ENCODE peak calls at places on chromosomes 3 and 15, in eight cellular contexts. U is left ventricle myocardium inferior, M is astrocyte, L is uterus, F is lower lobe of right lung, W is mammary epithelial cell, D is adrenal gland, K is left lung. R is an unnamed sample. For H3K36me3, the result is how much of the 10 kb centered on the place peaks cover.

GRCh38 chr3:128875556-128876120 is 3.8 kb upstream of the ACAD9 start:
- DNase-seq in F (peak), L (no peak), W (no peak), K (peak), M (no peak), D (peak), U (peak), R (no peak)

GRCh38 chr3:10178892-10179291 is 14.2 kb downstream of the IRAK2 start:
- DNase-seq in W (no peak), L (no peak), U (no peak), K (no peak), F (no peak), D (no peak), M (no peak), R (no peak)

GRCh38 chr15:52295421-52295991 is at the start of gene MYO5C:
- DNase-seq in U (peak), F (peak), K (peak), D (peak), W (peak), L (peak), M (peak), R (peak)

GRCh38 chr3:9041626-9042025 is 78.4 kb upstream of the RAD18 start:
- DNase-seq in F (no peak), W (peak), M (no peak), D (no peak), U (no peak), K (no peak), L (no peak), R (no peak)

GRCh38 chr15:63049747-63050439 is 7.3 kb downstream of the TPM1 start:
- DNase-seq in K (no peak), W (no peak), F (no peak), M (no peak), U (no peak), D (no peak), L (no peak), R (no peak)

GRCh38 chr3:18765672-18766071 is 340.5 kb upstream of the SATB1 start:
- DNase-seq in M (no peak), K (no peak), F (no peak), U (no peak), W (no peak), D (no peak), L (no peak), R (no peak)

GRCh38 chr3:194208701-194209100 is 72.8 kb downstream of the HES1 start:
- DNase-seq in L (no peak), D (no peak), W (no peak), F (no peak), K (no peak), M (no peak), U (no peak), R (no peak)

GRCh38 chr3:127544151-127544805 is 46.3 kb downstream of the TPRA1 start:
- DNase-seq in D (peak), W (peak), M (peak), F (peak), K (peak), L (peak), U (peak), R (peak)

GRCh38 chr3:187352581-187353575 is 15.3 kb upstream of the RTP4 start:
- DNase-seq in D (no peak), M (peak), F (no peak), W (peak), K (no peak), U (no peak), L (no peak), R (no peak)

GRCh38 chr15:77580991-77581682 is 51.6 kb downstream of the LINGO1 start:
- DNase-seq in M (no peak), U (peak), D (no peak), K (no peak), W (peak), F (no peak), L (no peak), R (peak)

GRCh38 chr3:153232737-153233330 is 70.8 kb downstream of the RAP2B start:
- DNase-seq in U (no peak), W (no peak), D (no peak), L (no peak), M (peak), K (no peak), F (no peak), R (no peak)

GRCh38 chr15:29449136-29449535 is 179.5 kb upstream of the NSMCE3 start:
- DNase-seq in F (no peak), W (no peak), D (no peak), L (no peak), U (no peak), M (no peak), K (no peak), R (no peak)

GRCh38 chr15:72312605-72313447 is 7.1 kb downstream of the CELF6 start:
- DNase-seq in W (peak), M (peak), F (peak), K (peak), L (peak), U (peak), D (peak), R (peak)

GRCh38 chr3:113287818-113288648 is 76.7 kb downstream of the BOC start:
- DNase-seq in W (peak), U (no peak), F (no peak), D (peak), K (no peak), L (peak), M (peak), R (peak)

GRCh38 chr3:150449169-150449721 is 41.1 kb downstream of the TSC22D2 start:
- DNase-seq in W (peak), D (no peak), M (peak), F (no peak), K (no peak), L (no peak), U (no peak), R (no peak)

GRCh38 chr15:78208887-78209645 is 25.3 kb downstream of the ACSBG1 start:
- DNase-seq in U (no peak), L (no peak), W (no peak), K (no peak), F (no peak), D (no peak), M (no peak), R (no peak)

GRCh38 chr3:193240436-193240849 is 579 bp upstream of the PLAAT1 start:
- DNase-seq in M (peak), W (no peak), F (no peak), D (peak), L (no peak), K (no peak), U (peak), R (peak)

GRCh38 chr3:46993986-46994385 is 14.5 kb downstream of the NBEAL2 start:
- DNase-seq in U (no peak), F (peak), K (no peak), W (no peak), M (no peak), D (no peak), L (no peak), R (no peak)

GRCh38 chr3:80785475-80785874 is 976.0 kb downstream of the GBE1 start:
- DNase-seq in M (no peak), D (no peak), K (no peak), F (no peak), W (no peak), U (no peak), L (no peak), R (no peak)

GRCh38 chr3:56157693-56158092 is 310.6 kb downstream of the ERC2 start:
- DNase-seq in L (no peak), F (peak), D (peak), M (peak), K (peak), W (peak), U (no peak), R (no peak)

GRCh38 chr15:96409231-96410138 is 79.0 kb downstream of the NR2F2 start:
- DNase-seq in D (no peak), F (no peak), U (no peak), W (no peak), K (no peak), M (peak), L (no peak), R (no peak)

GRCh38 chr15:96408591-96409183 is 78.2 kb downstream of the NR2F2 start:
- DNase-seq in F (no peak), W (no peak), L (no peak), U (no peak), D (no peak), K (no peak), M (no peak), R (no peak)

GRCh38 chr15:96411056-96412031 is 80.8 kb downstream of the NR2F2 start:
- DNase-seq in M (no peak), D (no peak), W (no peak), L (no peak), U (no peak), K (no peak), F (no peak), R (no peak)

GRCh38 chr15:96412045-96412918 is 81.8 kb downstream of the NR2F2 start:
- DNase-seq in K (no peak), D (no peak), M (no peak), F (no peak), L (no peak), U (no peak), W (no peak), R (no peak)

GRCh38 chr15:96410175-96411055 is 79.9 kb downstream of the NR2F2 start:
- DNase-seq in D (no peak), W (no peak), U (no peak), F (no peak), L (no peak), K (no peak), M (no peak), R (no peak)
- H3K4me3 ChIP-seq in D (no peak), W (no peak), U (peak), F (no peak), L (no peak), K (no peak), M (no peak), R (peak)

GRCh38 chr3:124965413-124965812 is 30.9 kb upstream of the MUC13 start:
- DNase-seq in F (no peak), K (no peak), W (no peak), U (no peak), L (no peak), D (no peak), M (no peak), R (no peak)

GRCh38 chr3:124969190-124969589 is 34.6 kb upstream of the MUC13 start:
- DNase-seq in W (no peak), M (no peak), F (no peak), L (no peak), D (no peak), U (no peak), K (no peak), R (no peak)

GRCh38 chr3:124969963-124970722 is 35.6 kb upstream of the MUC13 start:
- DNase-seq in U (no peak), M (no peak), F (no peak), K (no peak), W (no peak), L (no peak), D (no peak), R (no peak)

GRCh38 chr3:124966557-124967480 is 32.3 kb upstream of the MUC13 start:
- DNase-seq in F (no peak), D (peak), W (no peak), K (no peak), M (no peak), U (no peak), L (no peak), R (no peak)

DNA sequence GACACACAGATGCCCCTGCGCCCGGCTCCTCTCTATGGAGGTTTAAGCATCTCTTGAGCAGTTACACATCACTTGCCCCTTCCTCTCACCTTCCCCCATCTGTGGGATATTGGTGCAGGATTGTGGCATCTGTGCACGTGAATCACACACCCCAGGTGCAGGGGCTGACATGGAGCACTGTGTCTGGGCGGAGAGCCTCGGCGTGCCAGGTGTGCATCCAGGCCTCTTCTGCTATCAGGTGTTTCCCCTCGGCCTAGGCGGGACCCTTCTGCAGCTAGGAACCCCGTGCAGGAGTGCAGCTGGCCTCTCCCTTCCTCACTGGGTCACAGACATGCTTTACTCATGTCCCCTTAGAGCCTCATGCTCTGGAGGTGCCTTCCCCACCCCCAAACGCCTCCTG is 33.4 kb upstream of the MUC13 start:
- DNase-seq in F (no peak), M (no peak), L (no peak), U (no peak), K (no peak), W (no peak), D (no peak), R (no peak)
- H3K36me3 ChIP-seq in F (under half), M (under half), L (under half), U (under half), K (under half), W (under half), D (under half), R (under half)

GRCh38 chr3:140629351-140630137 is 48.3 kb upstream of the TRIM42 start:
- DNase-seq in M (peak), K (no peak), D (no peak), L (no peak), U (no peak), W (peak), F (no peak), R (no peak)

GRCh38 chr3:140636452-140637138 is 41.3 kb upstream of the TRIM42 start:
- DNase-seq in F (no peak), U (no peak), D (no peak), W (peak), L (no peak), M (no peak), K (no peak), R (no peak)

GRCh38 chr3:140630366-140630765 is 47.5 kb upstream of the TRIM42 start:
- DNase-seq in K (no peak), W (no peak), F (no peak), L (no peak), M (no peak), U (no peak), D (no peak), R (no peak)

GRCh38 chr3:140630866-140631265 is 47.0 kb upstream of the TRIM42 start:
- DNase-seq in W (no peak), F (no peak), D (no peak), K (no peak), L (no peak), U (no peak), M (peak), R (no peak)

DNA sequence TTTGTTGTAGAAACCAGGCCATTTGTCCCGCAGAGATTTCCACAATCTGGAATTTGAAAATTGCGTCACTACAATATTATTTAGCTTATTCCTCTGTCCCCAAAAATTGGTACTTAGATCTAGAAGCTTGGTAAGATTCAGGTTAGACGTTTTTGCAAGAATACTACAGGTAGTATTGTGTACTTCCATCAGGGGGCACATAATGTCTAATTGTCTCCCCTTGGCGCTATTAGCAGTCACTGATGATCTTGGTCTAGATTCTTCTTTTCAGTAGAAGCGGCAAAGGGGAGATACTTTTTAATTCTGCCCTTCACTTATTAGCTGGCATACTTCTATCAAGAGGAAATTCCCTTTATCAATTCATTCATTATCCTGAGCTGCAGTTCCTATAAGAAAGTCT is 42.6 kb upstream of the TRIM42 start:
- DNase-seq in M (no peak), D (no peak), F (no peak), K (no peak), L (no peak), U (no peak), W (no peak), R (no peak)
- TF ChIP-seq CTCF in M (no peak), D (no peak), F (no peak), K (no peak), L (no peak), U (no peak), W (no peak), R (no peak)

DNA sequence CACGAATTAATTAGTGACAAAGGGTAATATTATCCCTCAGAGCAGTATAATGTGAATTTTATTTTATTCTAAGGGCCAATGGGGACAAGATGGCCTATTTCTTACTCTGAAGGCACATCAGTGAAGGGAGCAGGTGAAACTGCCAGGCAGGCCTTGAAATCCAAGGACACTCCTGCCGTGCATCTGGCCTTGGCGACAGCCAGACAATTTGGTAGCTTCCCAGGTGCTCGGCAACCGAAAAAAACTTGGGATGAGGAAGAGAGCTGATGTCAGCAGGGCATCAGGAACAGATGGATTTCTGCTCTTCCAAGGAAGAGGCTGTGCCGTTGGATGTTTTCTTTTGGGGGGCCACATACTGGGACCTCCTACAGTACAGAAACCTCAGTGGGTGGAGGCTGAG is 83.2 kb upstream of the ADAMTSL3 start:
- DNase-seq in K (no peak), L (no peak), F (no peak), W (no peak), U (no peak), D (no peak), M (no peak), R (no peak)
- H3K4me3 ChIP-seq in K (no peak), L (no peak), F (no peak), W (no peak), U (no peak), D (no peak), M (no peak), R (no peak)

DNA sequence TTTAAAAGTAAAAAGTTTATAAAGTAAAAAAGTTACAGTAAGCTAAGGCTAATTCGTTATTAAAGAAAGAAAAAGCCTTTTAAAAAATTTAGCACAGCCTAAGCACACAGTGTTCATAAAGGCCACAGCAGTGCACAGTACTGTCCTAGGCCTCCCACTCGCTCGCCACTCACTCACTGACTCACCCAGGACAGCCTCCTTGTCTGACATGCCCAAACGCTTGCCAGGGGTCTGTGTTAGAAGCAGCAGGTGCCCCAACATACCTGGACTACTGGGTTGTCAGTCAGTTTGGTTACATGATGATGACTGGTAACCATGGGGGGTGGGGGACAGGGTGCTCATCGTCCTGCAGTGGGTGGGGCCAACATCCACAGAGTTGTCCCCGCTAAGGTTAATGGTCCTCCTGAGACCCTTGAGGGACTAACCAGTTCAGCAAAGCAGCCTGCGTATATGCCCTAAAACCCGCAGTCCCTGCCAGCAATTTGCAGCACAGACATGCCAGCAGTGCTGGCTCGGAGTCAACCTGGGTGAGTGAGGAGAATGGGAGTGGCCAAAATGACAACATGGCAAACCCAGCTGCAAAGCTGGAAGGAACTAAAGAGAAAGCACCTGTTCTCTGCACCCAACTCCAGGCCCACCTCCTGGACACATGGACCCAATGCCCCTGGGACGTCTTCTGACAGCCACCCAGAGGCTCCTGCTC is 49.2 kb downstream of the CYFIP1 start:
- DNase-seq in L (no peak), U (peak), M (peak), W (peak), D (peak), F (no peak), K (no peak), R (peak)
- H3K36me3 ChIP-seq in L (under half), U (half or more), M (under half), W (under half), D (under half), F (half or more), K (under half), R (half or more)

R was measured in heart left ventricle.